ENCODE peak calls at places on chromosomes 4 and X, in seven cellular contexts. E, P, L, Y, R, F and Q are unnamed samples.

GRCh38 chrX:96407043-96407442 is 277.6 kb upstream of the DIAPH2 start:
- DNase-seq in E (peak; percentile 31), P (peak; percentile 47), L (no peak), Y (peak; percentile 29), R (no peak), F (no peak), Q (no peak)

GRCh38 chr4:156800463-156800862 is 171.1 kb downstream of the PDGFC start:
- DNase-seq in E (no peak), P (no peak), L (no peak), Y (no peak), R (no peak), F (no peak), Q (no peak)

GRCh38 chr4:32748498-32748897 is 2028.3 kb downstream of the PCDH7 start:
- DNase-seq in E (no peak), P (no peak), L (no peak), Y (no peak), R (no peak), F (no peak), Q (no peak)

GRCh38 chr4:78710536-78710935 is 65.6 kb upstream of the BMP2K start:
- DNase-seq in E (peak; percentile 96), P (no peak), L (no peak), Y (peak; percentile 80), R (no peak), F (no peak), Q (no peak)

GRCh38 chrX:34884693-34885277 is 57.8 kb upstream of the FAM47B start:
- DNase-seq in E (peak; percentile 78), P (peak; percentile 82), L (no peak), Y (peak; percentile 83), R (no peak), F (no peak), Q (no peak)

GRCh38 chrX:44306336-44306735 is 37.1 kb downstream of the EFHC2 start:
- DNase-seq in E (peak; percentile 90), P (peak; percentile 1), L (no peak), Y (no peak), R (no peak), F (peak; percentile 60), Q (no peak)

GRCh38 chrX:23822397-23822796 is 39.4 kb downstream of the SAT1 start:
- DNase-seq in E (no peak), P (no peak), L (no peak), Y (no peak), R (no peak), F (no peak), Q (no peak)

GRCh38 chr4:47525154-47525819 is 40.2 kb downstream of the ATP10D start:
- DNase-seq in E (peak; percentile 88), P (peak; percentile 97), L (no peak), Y (peak; percentile 92), R (peak; percentile 6), F (no peak), Q (no peak)

GRCh38 chr4:183905593-183906485 is 732 bp downstream of the STOX2 start:
- DNase-seq in E (peak; percentile 50), P (peak; percentile 22), L (no peak), Y (no peak), R (no peak), F (no peak), Q (no peak)

GRCh38 chr4:84985952-84986351 is 19.5 kb upstream of the WDFY3 start:
- DNase-seq in E (peak; percentile 78), P (peak; percentile 59), L (no peak), Y (peak; percentile 58), R (no peak), F (no peak), Q (no peak)